ENCODE peak calls at places on chromosomes 5 and 9, in eight cellular contexts. D is NCI-H524 treated with DMSO at 0.1 percent for 48 hours; K is activated CD4-positive, alpha-beta T cell treated with anti-CD3 and anti-CD28 coated beads, Interleukin-2, amount 10 ng/mL, durations not matched to agents 7 days and 5 days; E is NCI-H1436; G is HFFc6; W is NCI-H2081; P is anterior cingulate cortex; T is stimulated activated CD8-positive, alpha-beta memory T cell treated with anti-CD3 and anti-CD28 coated beads, Interleukin-2, amount 100 ng/mL, for 1 hour. F is an unnamed sample.

GRCh38 chr5:2259494-2260107 is 376.9 kb upstream of the IRX4 start:
- DNase-seq in D (no peak), K (no peak), E (no peak), G (no peak), W (no peak), P (no peak), T (no peak), F (no peak)

GRCh38 chr5:65072836-65073620 is 304.3 kb downstream of the CWC27 start:
- DNase-seq in D (peak), K (no peak), E (no peak), G (no peak), W (peak), P (no peak), T (no peak), F (no peak)

GRCh38 chr9:95003694-95004451 is 277.4 kb downstream of the AOPEP start:
- DNase-seq in D (no peak), K (no peak), E (no peak), G (peak), W (peak), P (no peak), T (no peak), F (peak)

GRCh38 chr5:116454417-116454927 is 120.2 kb downstream of the SEMA6A start:
- DNase-seq in D (no peak), K (no peak), E (no peak), G (peak), W (no peak), P (no peak), T (no peak), F (peak)

GRCh38 chr9:99752710-99753109 is 69.0 kb upstream of the NR4A3 start:
- DNase-seq in D (no peak), K (no peak), E (no peak), G (peak), W (no peak), P (no peak), T (no peak), F (peak)

GRCh38 chr5:42037379-42037932 is 112.4 kb downstream of the FBXO4 start:
- DNase-seq in D (no peak), K (no peak), E (no peak), G (no peak), W (no peak), P (no peak), T (no peak), F (no peak)

GRCh38 chr5:42943931-42944631 is 96.0 kb downstream of the ANXA2R start:
- DNase-seq in D (no peak), K (no peak), E (no peak), G (no peak), W (no peak), P (no peak), T (no peak), F (peak)

GRCh38 chr9:99031319-99031718 is 73.6 kb upstream of the TGFBR1 start:
- DNase-seq in D (no peak), K (no peak), E (no peak), G (no peak), W (no peak), P (no peak), T (no peak), F (no peak)

GRCh38 chr5:159945359-159945758 is 29.1 kb downstream of the ADRA1B start:
- DNase-seq in D (no peak), K (no peak), E (no peak), G (no peak), W (no peak), P (no peak), T (no peak), F (no peak)

GRCh38 chr9:99105152-99106043 is 485 bp downstream of the TGFBR1 start:
- DNase-seq in D (no peak), K (peak), E (no peak), G (peak), W (peak), P (peak), T (no peak), F (peak)

GRCh38 chr5:15691536-15691935 is 191.6 kb downstream of the FBXL7 start:
- DNase-seq in D (peak), K (no peak), E (no peak), G (no peak), W (no peak), P (no peak), T (no peak), F (peak)

GRCh38 chr9:5626727-5627634 is 1.9 kb upstream of the RIC1 start:
- DNase-seq in D (no peak), K (peak), E (peak), G (peak), W (peak), P (peak), T (no peak), F (peak)